ENCODE peak calls at places on chromosomes 6 and 20, in seven cellular contexts. P is stimulated activated CD4-positive, alpha-beta T cell treated with anti-CD3 and anti-CD28 coated beads, Interleukin-15, amount 100 ng/mL, for 1 hour; S is OCI-LY7; A is AG20443; D is mesothelial cell of epicardium; Q is epithelial cell of prostate; W is fibroblast of the aortic adventitia. F is an unnamed sample.

GRCh38 chr6:20400476-20401402 is 940 bp upstream of the E2F3 start:
- DNase-seq in P (no peak), W (peak), Q (no peak), A (peak), S (peak), D (peak), F (peak)

GRCh38 chr20:19784511-19785172 is 26.6 kb downstream of the RIN2 start:
- DNase-seq in P (no peak), S (peak), Q (no peak), W (peak), D (no peak), A (peak), F (peak)

GRCh38 chr6:165205632-165206031 is 103.8 kb downstream of the C6orf118 start:
- DNase-seq in S (no peak), P (no peak), D (no peak), W (no peak), Q (no peak), A (no peak), F (no peak)

GRCh38 chr20:33162753-33163152 is 5.2 kb upstream of the BPIFA2 start:
- DNase-seq in D (peak), Q (no peak), P (no peak), A (no peak), S (peak), W (no peak), F (no peak)

GRCh38 chr20:50217207-50217949 is 26.7 kb downstream of the CEBPB start:
- DNase-seq in S (no peak), Q (no peak), A (no peak), P (no peak), W (no peak), D (no peak), F (no peak)

GRCh38 chr6:3421763-3422456 is 34.9 kb downstream of the SLC22A23 start:
- DNase-seq in A (peak), Q (no peak), W (peak), S (no peak), D (no peak), P (no peak), F (peak)

GRCh38 chr6:140446241-140446640 is 1071.8 kb upstream of the CITED2 start:
- DNase-seq in P (no peak), Q (no peak), W (no peak), S (no peak), D (no peak), A (no peak), F (no peak)

GRCh38 chr6:153231048-153231635 is 100.1 kb upstream of the RGS17 start:
- DNase-seq in W (peak), S (peak), P (no peak), A (peak), D (peak), Q (peak), F (peak)

GRCh38 chr20:15836634-15837033 is 736.6 kb downstream of the KIF16B start:
- DNase-seq in A (no peak), D (no peak), W (no peak), S (no peak), P (no peak), Q (no peak), F (no peak)

GRCh38 chr6:70520575-70520974 is 46.2 kb upstream of the SDHAF4 start:
- DNase-seq in D (no peak), S (peak), A (peak), W (peak), P (no peak), Q (no peak), F (no peak)

GRCh38 chr20:56861590-56861989 is 232.5 kb downstream of the TFAP2C start:
- DNase-seq in D (no peak), P (no peak), A (no peak), W (no peak), S (no peak), Q (no peak), F (no peak)